ENCODE peak calls at places on chromosomes 7 and 10, in four cellular contexts. X is keratinocyte, U is GM23248, P is mammary epithelial cell. G is an unnamed sample.

GRCh38 chr7:119026391-119026790 is 801.9 kb downstream of the ANKRD7 start:
- DNase-seq in P (no peak), X (no peak), U (no peak), G (no peak)

GRCh38 chr7:39624202-39624807 is 933 bp downstream of the RALA start:
- DNase-seq in P (peak; percentile 77), U (peak; percentile 64), X (no peak), G (peak; percentile 65)

GRCh38 chr10:13594641-13595040 is 7.9 kb downstream of the PRPF18 start:
- DNase-seq in X (no peak), P (no peak), U (peak; percentile 6), G (no peak)

GRCh38 chr10:119651514-119652327 is 541 bp downstream of the BAG3 start:
- DNase-seq in P (no peak), X (no peak), U (peak; percentile 55), G (no peak)

GRCh38 chr7:116738378-116738777 is 66.4 kb downstream of the MET start:
- DNase-seq in U (no peak), X (no peak), P (no peak), G (no peak)

GRCh38 chr10:26048756-26049155 is 114.7 kb downstream of the MYO3A start:
- DNase-seq in P (no peak), X (no peak), U (no peak), G (no peak)

GRCh38 chr7:157386979-157387800 is 50.4 kb downstream of the DNAJB6 start:
- DNase-seq in X (peak; percentile 57), U (peak; percentile 75), P (peak; percentile 77), G (peak; percentile 95)

GRCh38 chr7:157875230-157876179 is 538.7 kb downstream of the DNAJB6 start:
- DNase-seq in P (no peak), U (peak; percentile 3), X (no peak), G (peak; percentile 72)

GRCh38 chr7:31890751-31891150 is 179.5 kb downstream of the PDE1C start:
- DNase-seq in P (peak; percentile 24), U (peak; percentile 29), X (no peak), G (no peak)

GRCh38 chr10:72883861-72884260 is 9.7 kb upstream of the OIT3 start:
- DNase-seq in P (peak; percentile 35), X (no peak), U (no peak), G (no peak)

GRCh38 chr7:32155712-32156111 is 85.5 kb upstream of the PDE1C start:
- DNase-seq in U (peak; percentile 16), X (no peak), P (no peak), G (no peak)

GRCh38 chr10:3136763-3137611 is 35.6 kb downstream of the PITRM1 start:
- DNase-seq in P (peak; percentile 62), U (peak; percentile 98), X (no peak), G (no peak)

GRCh38 chr7:151429232-151429554 is 10.7 kb downstream of the CRYGN start:
- DNase-seq in X (no peak), U (no peak), P (no peak), G (no peak)

GRCh38 chr7:151426486-151426905 is 13.4 kb downstream of the CRYGN start:
- DNase-seq in P (peak; percentile 65), U (peak; percentile 86), X (no peak), G (no peak)

GRCh38 chr7:151428393-151429231 is 11.3 kb downstream of the CRYGN start:
- DNase-seq in X (no peak), U (peak; percentile 66), P (peak; percentile 10), G (no peak)

GRCh38 chr7:151426906-151427704 is 12.8 kb downstream of the CRYGN start:
- DNase-seq in X (no peak), U (no peak), P (no peak), G (no peak)

GRCh38 chr7:151427705-151428392 is 12.1 kb downstream of the CRYGN start:
- DNase-seq in X (no peak), P (no peak), U (no peak), G (no peak)
- H3K9ac ChIP-seq in X (no peak overlapping the region), P (no peak overlapping the region), U (no peak overlapping the region), G (no peak overlapping the region)

DNA sequence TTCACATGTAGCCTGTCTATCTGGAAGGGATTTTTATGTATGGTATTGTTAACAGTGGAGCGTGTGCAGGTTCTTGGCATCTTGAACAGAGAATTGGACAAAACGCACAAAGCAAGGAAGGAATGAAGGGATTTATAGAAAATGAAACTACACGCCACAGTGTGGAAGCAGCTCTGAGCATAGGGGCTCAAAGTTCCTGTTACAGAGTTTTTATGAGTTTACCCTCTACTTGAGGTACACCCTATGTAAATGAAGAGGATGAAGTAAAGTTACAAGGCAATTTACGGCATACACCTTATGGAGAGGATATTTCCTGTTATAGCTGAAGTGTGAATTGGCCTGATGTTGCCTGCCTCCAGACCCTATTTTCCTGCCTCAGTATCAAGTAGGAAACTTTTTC is 33.2 kb downstream of the FANK1 start:
- DNase-seq in U (no peak), P (no peak), X (no peak), G (no peak)
- H3K9ac ChIP-seq in U (no peak overlapping the region), P (no peak overlapping the region), X (no peak overlapping the region), G (no peak overlapping the region)

GRCh38 chr7:43647314-43647691 is 64.4 kb downstream of the STK17A start:
- DNase-seq in X (no peak), P (no peak), U (peak; percentile 78), G (no peak)
- H3K9ac ChIP-seq in X (peak overlapping the region; percentile 51), P (peak overlapping the region; percentile 58), U (peak overlapping the region; percentile 88), G (peak overlapping the region; percentile 77)

DNA sequence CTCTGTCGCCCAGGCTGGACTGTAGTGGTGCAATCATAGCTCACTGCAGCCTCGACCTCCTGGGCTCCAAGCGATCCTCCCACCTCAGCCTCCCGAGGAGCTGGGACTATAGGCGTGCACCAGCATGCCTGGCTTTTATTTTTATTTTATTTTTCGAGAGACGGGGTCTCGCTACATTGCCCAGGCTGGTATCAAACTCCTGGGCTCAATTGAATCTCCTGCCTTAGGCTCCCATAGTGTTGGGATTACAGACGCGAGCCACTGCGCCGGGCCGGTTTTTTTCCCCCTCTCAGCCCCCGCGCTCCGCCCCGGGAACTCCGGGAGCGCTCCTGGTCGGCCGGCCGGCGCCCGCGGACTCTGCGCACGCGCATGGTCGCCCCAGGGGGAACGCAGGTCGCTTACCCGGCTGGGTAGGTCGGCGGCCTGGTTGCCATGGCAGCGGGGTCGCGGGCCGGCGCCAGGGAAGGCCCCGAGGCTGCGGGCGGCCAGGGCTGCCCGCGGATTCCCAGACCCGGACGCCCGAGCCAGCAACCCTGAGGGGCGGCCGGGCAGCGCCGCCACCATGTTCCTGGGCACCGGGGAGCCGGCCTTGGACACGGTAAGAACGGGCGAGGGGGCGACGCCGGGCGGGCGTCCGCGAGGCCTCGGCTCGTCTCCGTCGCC is at the start of gene IQCE:
- DNase-seq in U (peak; percentile 94), X (no peak), P (peak; percentile 75), G (peak; percentile 87)
- H3K9ac ChIP-seq in U (peak within 1 kb of the TSS; percentile 81), X (peak within 1 kb of the TSS; percentile 83), P (peak within 1 kb of the TSS; percentile 50), G (peak within 1 kb of the TSS; percentile 60)

GRCh38 chr7:46930336-46930735 is 651.6 kb downstream of the TNS3 start:
- DNase-seq in X (peak; percentile 65), U (peak; percentile 97), P (peak; percentile 95), G (no peak)
- H3K9ac ChIP-seq in X (no peak overlapping the region), U (peak overlapping the region; percentile 2), P (no peak overlapping the region), G (no peak overlapping the region)

GRCh38 chr7:100692578-100692961 is 1.5 kb downstream of the GIGYF1 start:
- DNase-seq in P (no peak), X (no peak), U (no peak), G (no peak)

GRCh38 chr7:100689230-100690135 is 4.6 kb downstream of the GIGYF1 start:
- DNase-seq in P (no peak), X (no peak), U (no peak), G (no peak)

GRCh38 chr7:100693312-100694195 is 496 bp downstream of the GIGYF1 start:
- DNase-seq in U (peak; percentile 52), X (no peak), P (no peak), G (peak; percentile 56)

GRCh38 chr7:100694196-100694745 is at the start of gene GIGYF1:
- DNase-seq in P (peak; percentile 31), U (peak; percentile 84), X (no peak), G (peak; percentile 85)

GRCh38 chr7:100691676-100692577 is 2.1 kb downstream of the GIGYF1 start:
- DNase-seq in U (peak; percentile 84), X (no peak), P (peak; percentile 50), G (peak; percentile 93)
- H3K9ac ChIP-seq in U (peak overlapping the region; percentile 91), X (peak overlapping the region; percentile 31), P (no peak overlapping the region), G (peak overlapping the region; percentile 86)

G was measured in Karpas-422.